ENCODE peak calls at places on chromosomes 2 and 18, in five cellular contexts. C, D, R, L and S are unnamed samples.

GRCh38 chr2:164757934-164758695 is 83.5 kb downstream of the COBLL1 start:
- DNase-seq in D (no peak), R (peak; percentile 69), C (peak; percentile 66), L (peak; percentile 61), S (no peak)

GRCh38 chr2:29000481-29000880 is 19.4 kb downstream of the TOGARAM2 start:
- DNase-seq in L (no peak), D (no peak), C (no peak), R (no peak), S (peak; percentile 71)

GRCh38 chr2:11411768-11412448 is 54.1 kb downstream of the E2F6 start:
- DNase-seq in C (peak; percentile 54), R (no peak), L (peak; percentile 49), D (peak; percentile 20), S (no peak)

GRCh38 chr2:42770288-42771131 is 6.6 kb upstream of the OXER1 start:
- DNase-seq in D (no peak), R (peak; percentile 4), C (peak; percentile 56), L (peak; percentile 30), S (no peak)

GRCh38 chr2:236676131-236676873 is 106.7 kb downstream of the ACKR3 start:
- DNase-seq in R (peak; percentile 32), L (peak; percentile 53), D (no peak), C (no peak), S (no peak)

GRCh38 chr2:27019459-27020336 is 13.1 kb upstream of the TMEM214 start:
- DNase-seq in C (no peak), R (no peak), D (no peak), L (no peak), S (no peak)

GRCh38 chr2:189927823-189928222 is 134.7 kb downstream of the MSTN start:
- DNase-seq in R (no peak), C (peak; percentile 31), D (no peak), L (no peak), S (no peak)

GRCh38 chr2:38037757-38038615 is 38.0 kb downstream of the CYP1B1 start:
- DNase-seq in D (peak; percentile 19), R (peak; percentile 41), L (peak; percentile 68), C (peak; percentile 77), S (no peak)

GRCh38 chr2:240644859-240645301 is 19.6 kb downstream of the GPR35 start:
- DNase-seq in D (no peak), C (no peak), L (no peak), R (no peak), S (peak; percentile 19)

GRCh38 chr2:1136071-1136470 is 185.4 kb downstream of the SNTG2 start:
- DNase-seq in D (no peak), C (peak; percentile 3), R (no peak), L (no peak), S (no peak)

GRCh38 chr2:217804786-217805678 is 197.8 kb downstream of the TNS1 start:
- DNase-seq in D (no peak), R (no peak), C (no peak), L (no peak), S (no peak)

GRCh38 chr2:529425-529824 is 147.8 kb downstream of the TMEM18 start:
- DNase-seq in L (peak; percentile 30), D (no peak), R (no peak), C (peak; percentile 23), S (no peak)

GRCh38 chr18:74497308-74497640 is 1.1 kb downstream of the CNDP2 start:
- DNase-seq in C (no peak), R (no peak), L (no peak), D (no peak), S (no peak)

GRCh38 chr2:34096552-34097171 is 497.6 kb upstream of the FAM98A start:
- DNase-seq in D (peak; percentile 16), L (peak; percentile 75), C (peak; percentile 67), R (peak; percentile 47), S (peak; percentile 50)

GRCh38 chr18:46042571-46043123 is 29.4 kb downstream of the PSTPIP2 start:
- DNase-seq in C (peak; percentile 51), R (peak; percentile 92), D (peak; percentile 2), L (peak; percentile 84), S (no peak)

GRCh38 chr18:62037989-62038778 is 145.4 kb upstream of the RNF152 start:
- DNase-seq in C (peak; percentile 25), L (peak; percentile 20), D (no peak), R (no peak), S (no peak)

GRCh38 chr18:12518326-12518725 is 110.6 kb downstream of the PRELID3A start:
- DNase-seq in D (no peak), C (peak; percentile 25), L (no peak), R (no peak), S (no peak)

GRCh38 chr2:70565039-70565731 is 11.6 kb upstream of the TGFA start:
- DNase-seq in C (no peak), D (no peak), L (no peak), R (no peak), S (no peak)

GRCh38 chr18:46387426-46388131 is 269.4 kb downstream of the LOXHD1 start:
- DNase-seq in D (no peak), L (no peak), R (peak; percentile 88), C (no peak), S (no peak)

GRCh38 chr2:54457326-54458023 is 1.3 kb downstream of the SPTBN1 start:
- DNase-seq in C (peak; percentile 15), L (no peak), R (peak; percentile 39), D (peak; percentile 76), S (no peak)

GRCh38 chr2:158664987-158665386 is 130.1 kb upstream of the DAPL1 start:
- DNase-seq in C (peak; percentile 49), D (no peak), L (no peak), R (no peak), S (no peak)

GRCh38 chr2:8543412-8544167 is 138.3 kb upstream of the ID2 start:
- DNase-seq in C (peak; percentile 89), L (peak; percentile 86), D (no peak), R (no peak), S (peak; percentile 60)

GRCh38 chr2:129233166-129233565 is 746.3 kb upstream of the RAB6C start:
- DNase-seq in R (no peak), C (no peak), D (no peak), L (no peak), S (no peak)

GRCh38 chr2:100242416-100242815 is 79.9 kb downstream of the LONRF2 start:
- DNase-seq in D (no peak), L (no peak), R (no peak), C (no peak), S (no peak)

GRCh38 chr18:6836331-6836730 is 106.8 kb downstream of the ARHGAP28 start:
- DNase-seq in L (no peak), D (no peak), C (no peak), R (peak; percentile 95), S (no peak)

GRCh38 chr2:109304731-109305470 is 175.9 kb downstream of the SH3RF3 start:
- DNase-seq in L (no peak), R (no peak), D (no peak), C (no peak), S (no peak)

GRCh38 chr2:238498188-238498587 is 71.5 kb downstream of the ASB1 start:
- DNase-seq in L (no peak), D (no peak), C (no peak), R (no peak), S (no peak)

GRCh38 chr18:13284330-13285027 is 65.9 kb downstream of the LDLRAD4 start:
- DNase-seq in C (no peak), R (no peak), L (no peak), D (no peak), S (no peak)

GRCh38 chr2:74440378-74441110 is 1.2 kb downstream of the RTKN start:
- DNase-seq in L (peak; percentile 78), D (peak; percentile 87), C (peak; percentile 68), R (peak; percentile 81), S (peak; percentile 83)
- TF ChIP-seq CTCF in L (peak; percentile 29), D (no peak), C (no peak), R (peak; percentile 29), S (no peak)

GRCh38 chr18:22330508-22330907 is 87.2 kb downstream of the CTAGE1 start:
- DNase-seq in D (no peak), R (no peak), C (no peak), L (no peak), S (no peak)

GRCh38 chr18:22337311-22337710 is 80.4 kb downstream of the CTAGE1 start:
- DNase-seq in D (no peak), R (no peak), L (no peak), C (peak; percentile 83), S (no peak)

GRCh38 chr18:22336406-22336805 is 81.3 kb downstream of the CTAGE1 start:
- DNase-seq in R (no peak), C (no peak), L (no peak), D (no peak), S (no peak)

GRCh38 chr18:22335644-22336275 is 82.0 kb downstream of the CTAGE1 start:
- DNase-seq in C (no peak), D (peak; percentile 13), L (no peak), R (no peak), S (no peak)

DNA sequence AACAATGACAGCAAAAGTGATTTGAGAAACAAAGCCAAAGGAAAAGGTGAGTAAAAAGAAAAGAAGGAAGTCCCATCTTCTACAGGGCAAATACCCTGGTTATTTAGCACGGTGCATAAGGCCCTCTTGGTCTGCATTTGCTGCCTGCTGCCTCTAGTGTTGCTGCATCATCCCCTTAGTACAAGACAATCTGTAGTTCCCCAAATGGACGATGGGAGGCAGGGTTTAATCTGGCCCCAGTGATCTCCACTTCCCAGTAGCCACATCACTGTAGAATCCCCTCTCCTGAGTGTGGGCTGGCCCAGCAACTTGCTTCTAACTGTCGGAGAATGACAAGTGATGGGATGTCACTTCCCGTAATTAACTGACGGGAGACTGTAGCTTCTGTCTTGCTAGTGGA is 85.1 kb downstream of the CTAGE1 start:
- DNase-seq in L (no peak), C (no peak), R (peak; percentile 14), D (no peak), S (no peak)
- TF ChIP-seq CTCF in L (no peak), C (peak; percentile 21), R (peak; percentile 18), D (no peak), S (no peak)

GRCh38 chr2:232857158-232857563 is 12.9 kb upstream of the SNORC start:
- DNase-seq in D (no peak), R (no peak), L (no peak), C (no peak), S (no peak)
- TF ChIP-seq CTCF in D (no peak), R (no peak), L (no peak), C (no peak), S (no peak)

DNA sequence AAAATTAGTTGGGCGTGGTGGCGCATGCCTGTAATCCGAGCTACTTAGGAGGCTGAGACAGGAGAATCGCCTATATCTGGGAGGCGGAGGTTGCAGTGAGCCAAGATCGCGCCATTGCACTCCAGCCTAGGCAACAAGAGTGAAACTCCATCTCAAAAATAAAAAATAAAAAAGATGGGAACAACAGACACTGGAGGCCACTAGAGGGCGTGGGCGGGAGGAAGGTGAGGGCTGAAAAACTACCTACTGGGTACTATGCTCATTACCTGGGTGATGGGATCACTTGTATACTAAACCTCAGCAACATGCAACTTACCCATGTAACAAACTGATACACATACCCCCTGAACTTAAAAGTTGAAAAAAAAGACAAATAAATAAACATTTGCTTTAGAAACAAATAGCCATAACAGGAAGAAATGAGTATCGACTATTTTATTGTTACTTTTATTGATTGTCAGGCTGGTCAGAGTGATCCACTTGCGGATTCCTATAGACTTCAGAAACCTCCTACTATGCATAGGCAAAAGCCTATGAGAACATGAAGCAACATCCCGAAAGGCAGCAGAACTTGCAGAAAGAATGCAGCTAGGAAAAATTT is 61.0 kb downstream of the TMEM163 start:
- DNase-seq in R (no peak), C (no peak), L (no peak), D (peak; percentile 15), S (no peak)
- TF ChIP-seq CTCF in R (peak; percentile 65), C (peak; percentile 14), L (peak; percentile 36), D (peak; percentile 87), S (no peak)